ENCODE peak calls at places on chromosome 5, in five cellular contexts. Y is progenitor cell of endocrine pancreas, J is GM20000, S is IMR-90, D is adrenal gland. R is an unnamed sample.
A peak's percentile ranks its signal among the peaks of the same experiment; 100 is the strongest.

GRCh38 chr5:159451197-159452052 is 121.1 kb upstream of the IL12B start:
- DNase-seq in Y (no peak), J (no peak), S (peak; percentile 98), D (peak; percentile 76), R (no peak)

GRCh38 chr5:59640411-59640810 is 253.1 kb downstream of the PDE4D start:
- DNase-seq in Y (no peak), J (no peak), S (no peak), D (no peak), R (no peak)

GRCh38 chr5:111072949-111073682 is 1.6 kb downstream of the TSLP start:
- DNase-seq in Y (peak; percentile 11), J (peak; percentile 48), S (peak; percentile 28), D (peak; percentile 43), R (no peak)

GRCh38 chr5:132829742-132830435 is 558 bp downstream of the SHROOM1 start:
- DNase-seq in Y (peak; percentile 72), J (peak; percentile 96), S (peak; percentile 56), D (peak; percentile 78), R (peak; percentile 65)

GRCh38 chr5:10228288-10228687 is 21.4 kb downstream of the ATPSCKMT start:
- DNase-seq in Y (no peak), J (no peak), S (no peak), D (no peak), R (no peak)

GRCh38 chr5:145946112-145946861 is 9.9 kb downstream of the SH3RF2 start:
- DNase-seq in Y (no peak), J (peak; percentile 12), S (peak; percentile 84), D (peak; percentile 37), R (no peak)

GRCh38 chr5:69364414-69364813 is 4.9 kb downstream of the AK6 start:
- DNase-seq in Y (no peak), J (peak; percentile 25), S (peak; percentile 7), D (no peak), R (no peak)

GRCh38 chr5:92328584-92329259 is 945.6 kb upstream of the ARRDC3 start:
- DNase-seq in Y (no peak), J (no peak), S (no peak), D (no peak), R (no peak)

GRCh38 chr5:140881889-140882590 is at the start of gene PCDHA13:
- DNase-seq in Y (no peak), J (peak; percentile 4), S (no peak), D (no peak), R (no peak)

GRCh38 chr5:154370730-154371334 is 75.0 kb upstream of the SAP30L start:
- DNase-seq in Y (no peak), J (no peak), S (no peak), D (no peak), R (no peak)

GRCh38 chr5:117165068-117165467 is 590.4 kb upstream of the SEMA6A start:
- DNase-seq in Y (no peak), J (no peak), S (no peak), D (no peak), R (no peak)

GRCh38 chr5:141876628-141877477 is 1.4 kb downstream of the PCDH1 start:
- DNase-seq in Y (no peak), J (no peak), S (no peak), D (no peak), R (peak; percentile 41)

GRCh38 chr5:132962429-132962928 is 955 bp downstream of the AFF4 start:
- DNase-seq in Y (no peak), J (peak; percentile 52), S (peak; percentile 76), D (no peak), R (no peak)

GRCh38 chr5:6634788-6635430 is 1.7 kb downstream of the SRD5A1 start:
- DNase-seq in Y (no peak), J (no peak), S (peak; percentile 45), D (no peak), R (no peak)

GRCh38 chr5:6633469-6634326 is 458 bp downstream of the SRD5A1 start:
- DNase-seq in Y (peak; percentile 39), J (peak; percentile 20), S (peak; percentile 22), D (no peak), R (no peak)

GRCh38 chr5:6632931-6633468 is at the start of the genes NSUN2 and SRD5A1:
- DNase-seq in Y (peak; percentile 87), J (peak; percentile 99), S (peak; percentile 89), D (peak; percentile 91), R (peak; percentile 95)

GRCh38 chr5:6632324-6632930 is 417 bp downstream of the NSUN2 start:
- DNase-seq in Y (no peak), J (no peak), S (no peak), D (peak; percentile 28), R (no peak)

DNA sequence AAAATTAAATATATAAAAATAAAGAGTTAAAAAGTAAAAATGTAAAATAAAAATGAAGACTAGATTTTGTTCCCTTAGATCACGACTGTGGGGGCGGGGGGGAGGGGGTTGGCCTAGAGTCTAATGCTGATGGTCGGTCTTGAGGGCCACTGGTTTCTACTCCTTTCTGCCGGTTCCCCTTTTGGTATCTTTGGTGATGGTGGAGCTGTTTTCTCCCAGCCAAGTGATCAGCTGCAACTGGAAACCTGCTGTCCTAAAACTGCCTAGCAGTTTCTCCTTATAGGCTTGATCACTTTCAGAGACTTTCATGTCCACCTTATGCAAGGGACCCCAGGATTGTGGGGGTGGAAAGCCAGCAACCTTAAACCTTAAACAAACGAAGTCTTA is 1.1 kb downstream of the SRD5A1 start:
- DNase-seq in Y (no peak), J (peak; percentile 58), S (no peak), D (no peak), R (no peak)
- TF ChIP-seq CTCF in Y (no peak), J (no peak), S (no peak), D (no peak), R (no peak)

GRCh38 chr5:20974423-20974822 is 986.4 kb upstream of the CDH18 start:
- DNase-seq in Y (no peak), J (no peak), S (no peak), D (no peak), R (no peak)

GRCh38 chr5:20972419-20972925 is 984.5 kb upstream of the CDH18 start:
- DNase-seq in Y (no peak), J (no peak), S (peak; percentile 1), D (no peak), R (no peak)
- TF ChIP-seq CTCF in Y (peak; percentile 36), J (no peak), S (no peak), D (no peak), R (no peak)

GRCh38 chr5:43042626-43043399 is 2.7 kb upstream of the ANXA2R start:
- DNase-seq in Y (no peak), J (peak; percentile 60), S (peak; percentile 70), D (peak; percentile 66), R (peak; percentile 69)
- TF ChIP-seq CTCF in Y (no peak), J (peak; percentile 25), S (no peak), D (no peak), R (no peak)

GRCh38 chr5:113336975-113337374 is 97.8 kb downstream of the TSSK1B start:
- DNase-seq in Y (no peak), J (peak; percentile 6), S (peak; percentile 77), D (no peak), R (no peak)
- TF ChIP-seq CTCF in Y (peak; percentile 42), J (no peak), S (peak; percentile 55), D (no peak), R (no peak)

GRCh38 chr5:180172447-180173197 is 36.4 kb downstream of the RASGEF1C start:
- DNase-seq in Y (no peak), J (no peak), S (no peak), D (no peak), R (no peak)
- TF ChIP-seq CTCF in Y (no peak), J (no peak), S (no peak), D (no peak), R (no peak)

GRCh38 chr5:98750693-98751092 is 22.8 kb upstream of the RGMB start:
- DNase-seq in Y (no peak), J (no peak), S (no peak), D (no peak), R (no peak)
- TF ChIP-seq CTCF in Y (peak; percentile 53), J (peak; percentile 3), S (peak; percentile 11), D (no peak), R (no peak)

GRCh38 chr5:76714771-76715483 is 999 bp upstream of the F2R start:
- DNase-seq in Y (no peak), J (no peak), S (no peak), D (peak; percentile 30), R (peak; percentile 28)

GRCh38 chr5:76715484-76715733 is 517 bp upstream of the F2R start:
- DNase-seq in Y (no peak), J (no peak), S (no peak), D (no peak), R (no peak)

GRCh38 chr5:76717222-76718083 is 1.5 kb downstream of the F2R start:
- DNase-seq in Y (no peak), J (no peak), S (no peak), D (no peak), R (no peak)

GRCh38 chr5:76716456-76717157 is 681 bp downstream of the F2R start:
- DNase-seq in Y (no peak), J (peak; percentile 42), S (no peak), D (no peak), R (no peak)

DNA sequence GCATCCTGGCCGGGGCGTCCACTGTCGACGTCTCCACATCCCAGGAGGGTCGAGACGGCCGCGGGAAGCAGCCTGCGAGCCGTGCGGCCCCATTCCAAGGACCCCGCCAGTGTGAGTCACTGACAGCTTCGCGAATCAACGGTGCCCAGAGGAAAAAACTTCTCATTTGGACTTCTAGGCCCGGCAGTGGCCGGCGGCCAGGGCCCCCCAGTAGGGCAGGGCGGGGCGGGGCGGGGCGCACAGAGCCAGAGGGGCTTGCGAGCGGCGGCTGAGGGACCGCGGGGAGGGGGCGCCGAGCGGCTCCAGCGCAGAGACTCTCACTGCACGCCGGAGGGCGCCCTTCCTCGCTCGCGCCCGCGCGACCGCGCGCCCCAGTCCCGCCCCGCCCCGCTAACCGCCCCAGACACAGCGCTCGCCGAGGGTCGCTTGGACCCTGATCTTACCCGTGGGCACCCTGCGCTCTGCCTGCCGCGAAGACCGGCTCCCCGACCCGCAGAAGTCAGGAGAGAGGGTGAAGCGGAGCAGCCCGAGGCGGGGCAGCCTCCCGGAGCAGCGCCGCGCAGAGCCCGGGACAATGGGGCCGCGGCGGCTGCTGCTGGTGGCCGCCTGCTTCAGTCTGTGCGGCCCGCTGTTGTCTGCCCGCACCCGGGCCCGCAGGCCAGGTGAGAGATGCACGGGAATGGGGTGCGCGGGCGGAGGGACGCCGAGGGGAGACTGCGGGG is at the start of gene F2R:
- DNase-seq in Y (peak; percentile 62), J (peak; percentile 89), S (peak; percentile 70), D (peak; percentile 61), R (peak; percentile 66)
- TF ChIP-seq CTCF in Y (peak; percentile 83), J (peak; percentile 77), S (peak; percentile 62), D (peak; percentile 47), R (peak; percentile 80)

GRCh38 chr5:124790895-124791732 is 44.7 kb upstream of the ZNF608 start:
- DNase-seq in Y (no peak), J (no peak), S (peak; percentile 17), D (no peak), R (no peak)

GRCh38 chr5:124795829-124796228 is 49.4 kb upstream of the ZNF608 start:
- DNase-seq in Y (no peak), J (no peak), S (no peak), D (no peak), R (no peak)

GRCh38 chr5:124789104-124789605 is 42.7 kb upstream of the ZNF608 start:
- DNase-seq in Y (no peak), J (no peak), S (peak; percentile 30), D (no peak), R (no peak)

GRCh38 chr5:124790261-124790894 is 43.9 kb upstream of the ZNF608 start:
- DNase-seq in Y (no peak), J (no peak), S (peak; percentile 55), D (no peak), R (no peak)
- TF ChIP-seq CTCF in Y (no peak), J (no peak), S (no peak), D (no peak), R (no peak)